ENCODE peak calls at places on chromosomes 11 and 22, in seven cellular contexts. C, W, M, A, L, N and O are unnamed samples. For H3K27me3, the result is how much of the 10 kb centered on the place peaks cover.

GRCh38 chr11:10305262-10305963 is 540 bp downstream of the ADM start:
- DNase-seq in M (peak), L (peak), A (no peak), N (peak), W (no peak), C (no peak), O (no peak)

GRCh38 chr22:36486619-36487384 is 5.4 kb upstream of the TXN2 start:
- DNase-seq in W (peak), N (peak), C (no peak), M (no peak), L (no peak), A (no peak), O (no peak)

GRCh38 chr11:126352163-126352562 is 3.3 kb upstream of the ST3GAL4 start:
- DNase-seq in L (peak), A (peak), N (no peak), C (no peak), M (no peak), W (no peak), O (no peak)

GRCh38 chr11:71501071-71501985 is 25.7 kb upstream of the KRTAP5-7 start:
- DNase-seq in L (no peak), M (no peak), A (no peak), W (no peak), N (no peak), C (no peak), O (no peak)

GRCh38 chr11:12724301-12725046 is 50.3 kb downstream of the TEAD1 start:
- DNase-seq in A (peak), L (no peak), N (peak), C (no peak), W (peak), M (peak), O (peak)

GRCh38 chr11:76207642-76208378 is 1.5 kb upstream of the WNT11 start:
- DNase-seq in L (peak), M (peak), A (peak), W (peak), C (no peak), N (peak), O (peak)

GRCh38 chr11:21814169-21814568 is 378.7 kb upstream of the ANO5 start:
- DNase-seq in L (no peak), M (no peak), W (no peak), C (no peak), N (no peak), A (no peak), O (no peak)

GRCh38 chr11:56700242-56700918 is 1.5 kb downstream of the OR9G1 start:
- DNase-seq in A (no peak), C (no peak), N (no peak), M (no peak), W (no peak), L (no peak), O (no peak)

GRCh38 chr11:102318469-102318868 is 1.2 kb downstream of the BIRC3 start:
- DNase-seq in N (peak), L (peak), C (no peak), W (no peak), M (no peak), A (no peak), O (no peak)

GRCh38 chr11:92663539-92663938 is 305.9 kb upstream of the MTNR1B start:
- DNase-seq in M (no peak), W (no peak), N (no peak), C (no peak), A (no peak), L (no peak), O (no peak)

GRCh38 chr11:5930614-5931013 is 11.4 kb upstream of the OR56A3 start:
- DNase-seq in W (no peak), C (no peak), L (no peak), N (no peak), A (no peak), M (peak), O (no peak)

GRCh38 chr11:15101072-15101701 is 13.5 kb upstream of the INSC start:
- DNase-seq in W (peak), C (no peak), L (peak), N (peak), A (no peak), M (peak), O (no peak)

GRCh38 chr11:120188831-120189455 is 21.9 kb upstream of the OAF start:
- DNase-seq in M (peak), A (peak), L (peak), N (no peak), W (no peak), C (no peak), O (no peak)

GRCh38 chr11:11324090-11324489 is 29.0 kb downstream of the CSNK2A3 start:
- DNase-seq in W (no peak), N (no peak), A (no peak), L (no peak), M (no peak), C (no peak), O (no peak)

GRCh38 chr11:132535830-132536229 is 996.5 kb downstream of the OPCML start:
- DNase-seq in A (no peak), C (no peak), N (no peak), M (no peak), L (no peak), W (no peak), O (no peak)

GRCh38 chr11:124150684-124151083 is 32.5 kb upstream of the OR10D3 start:
- DNase-seq in N (no peak), C (no peak), M (no peak), A (no peak), L (no peak), W (no peak), O (no peak)

GRCh38 chr11:34313099-34313517 is 44.7 kb downstream of the ABTB2 start:
- DNase-seq in W (no peak), C (no peak), A (no peak), M (no peak), N (no peak), L (no peak), O (peak)

GRCh38 chr11:77086521-77087472 is 15.8 kb upstream of the OMP start:
- DNase-seq in L (peak), C (no peak), M (peak), A (peak), N (peak), W (no peak), O (no peak)

GRCh38 chr11:10693509-10694071 is at the start of gene IRAG1:
- DNase-seq in A (peak), N (peak), C (no peak), L (no peak), W (no peak), M (peak), O (peak)

GRCh38 chr22:29481265-29482000 is 1.4 kb downstream of the NEFH start:
- DNase-seq in C (no peak), L (no peak), N (no peak), A (no peak), M (no peak), W (no peak), O (no peak)

GRCh38 chr11:8387141-8387540 is 123.5 kb upstream of the LMO1 start:
- DNase-seq in L (no peak), C (no peak), A (no peak), M (no peak), W (no peak), N (no peak), O (no peak)

GRCh38 chr11:91296628-91297027 is 928.0 kb upstream of the FAT3 start:
- DNase-seq in W (no peak), N (no peak), M (no peak), C (no peak), A (no peak), L (no peak), O (no peak)

GRCh38 chr22:48379371-48379770 is 1448.3 kb downstream of the BRD1 start:
- DNase-seq in M (peak), L (no peak), C (no peak), N (no peak), W (no peak), A (no peak), O (peak)

GRCh38 chr22:37742374-37743092 is 45.7 kb downstream of the TRIOBP start:
- DNase-seq in N (no peak), C (no peak), L (no peak), W (no peak), M (peak), A (no peak), O (no peak)

GRCh38 chr11:70456921-70457532 is 58.7 kb downstream of the CTTN start:
- DNase-seq in N (no peak), A (no peak), W (no peak), L (no peak), C (no peak), M (no peak), O (no peak)

GRCh38 chr11:121649798-121650197 is 197.0 kb upstream of the SORL1-AS1 start:
- DNase-seq in N (no peak), C (peak), W (peak), M (no peak), L (no peak), A (no peak), O (no peak)

GRCh38 chr22:22820626-22821025 is 67.0 kb upstream of the IGLL5 start:
- DNase-seq in N (no peak), C (no peak), M (no peak), A (no peak), L (peak), W (no peak), O (no peak)

GRCh38 chr11:9344046-9344680 is 29.8 kb upstream of the TMEM41B start:
- DNase-seq in M (no peak), W (no peak), N (no peak), L (no peak), C (no peak), A (no peak), O (no peak)

GRCh38 chr11:70263363-70263762 is 7.1 kb upstream of the PPFIA1 start:
- DNase-seq in A (no peak), N (no peak), M (no peak), L (no peak), C (no peak), W (no peak), O (no peak)

GRCh38 chr11:111540114-111540920 is at the start of gene LAYN:
- DNase-seq in N (peak), C (no peak), W (peak), M (peak), L (peak), A (peak), O (peak)

GRCh38 chr11:111922803-111923202 is 4.1 kb downstream of the C11orf52 start:
- DNase-seq in M (peak), A (no peak), L (no peak), C (no peak), W (peak), N (no peak), O (no peak)

GRCh38 chr11:24496728-24497396 is at the start of gene LUZP2:
- DNase-seq in N (no peak), M (no peak), L (peak), A (no peak), W (peak), C (no peak), O (no peak)

GRCh38 chr11:130790689-130791088 is 125.6 kb downstream of the SNX19 start:
- DNase-seq in L (no peak), C (no peak), A (no peak), N (no peak), W (no peak), M (no peak), O (no peak)

GRCh38 chr11:130789241-130789640 is 127.0 kb downstream of the SNX19 start:
- DNase-seq in M (no peak), W (no peak), N (no peak), C (no peak), L (no peak), A (no peak), O (no peak)

GRCh38 chr11:130785376-130786110 is 130.7 kb downstream of the SNX19 start:
- DNase-seq in L (no peak), C (no peak), M (no peak), N (no peak), W (no peak), A (no peak), O (no peak)

GRCh38 chr11:130786586-130786985 is 129.7 kb downstream of the SNX19 start:
- DNase-seq in A (no peak), M (no peak), W (no peak), L (no peak), N (no peak), C (no peak), O (no peak)

GRCh38 chr11:130786987-130787688 is 129.1 kb downstream of the SNX19 start:
- DNase-seq in N (no peak), W (no peak), C (no peak), M (no peak), L (no peak), A (no peak), O (no peak)
- TF ChIP-seq POLR2AphosphoS5 in N (no peak), W (no peak), C (no peak), M (no peak), L (no peak), A (no peak), O (no peak)

DNA sequence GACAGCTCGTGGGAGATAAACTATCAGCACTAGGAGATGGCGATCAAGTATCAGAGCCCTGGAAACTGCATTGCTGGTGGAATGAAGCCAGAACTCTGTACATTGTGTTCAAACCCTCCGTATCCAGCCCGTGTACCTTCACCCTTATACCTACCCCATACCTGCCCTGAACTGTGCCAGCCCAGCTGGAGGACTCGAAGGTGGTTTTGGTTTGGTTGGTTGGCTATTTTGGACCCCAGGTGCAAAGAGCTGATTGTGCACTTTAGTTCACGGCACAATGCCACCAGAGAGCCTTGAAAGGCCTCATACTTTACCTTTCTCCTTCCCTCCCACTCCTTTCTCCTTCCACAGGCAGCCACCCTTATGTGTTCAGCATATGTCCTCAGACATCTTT is 16.0 kb downstream of the FAM83F start:
- DNase-seq in M (no peak), A (no peak), W (no peak), N (no peak), C (no peak), L (no peak), O (no peak)
- H3K27me3 ChIP-seq in M (under half), A (under half), W (under half), N (under half), C (under half), L (under half), O (under half)

GRCh38 chr11:37076866-37077265 is 478.8 kb upstream of the RAG2 start:
- DNase-seq in N (no peak), C (no peak), M (no peak), W (no peak), A (no peak), L (no peak), O (no peak)
- TF ChIP-seq POLR2AphosphoS5 in N (no peak), C (no peak), M (no peak), W (no peak), A (no peak), L (no peak), O (no peak)

DNA sequence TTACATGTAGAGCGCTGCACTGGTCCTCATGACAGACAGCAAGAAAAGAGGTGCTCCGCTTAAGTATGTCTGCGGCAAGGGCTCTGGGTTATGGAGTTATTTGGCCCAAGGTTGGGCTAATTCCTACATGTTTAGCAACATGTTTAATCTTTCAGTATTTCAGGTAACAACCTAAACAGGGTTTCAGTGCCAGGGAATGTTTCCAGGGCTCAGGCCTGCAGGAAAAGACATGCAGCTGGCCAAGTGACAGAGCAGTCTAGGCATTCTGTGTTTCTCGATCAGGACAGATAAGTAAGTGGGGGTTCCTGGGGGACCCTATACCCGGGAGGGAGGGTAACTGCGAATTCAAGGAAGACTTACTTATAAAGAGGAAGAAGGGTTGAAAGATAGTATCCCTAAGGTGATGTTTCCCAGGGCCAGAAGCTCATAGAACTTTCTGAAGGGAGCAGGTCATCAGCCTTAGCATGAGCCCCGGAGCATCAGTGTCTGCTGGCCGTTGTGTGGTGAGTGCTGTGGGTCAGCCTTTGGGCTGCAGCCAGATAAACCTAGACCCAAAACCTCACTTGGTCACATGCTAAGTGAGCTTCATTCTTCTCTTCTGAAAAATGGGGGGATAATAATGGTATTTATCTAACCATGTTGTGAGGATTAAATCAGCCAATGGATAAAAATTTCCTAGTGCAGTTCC is 18.4 kb downstream of the KCNJ5 start:
- DNase-seq in W (peak), M (no peak), L (no peak), N (no peak), C (no peak), A (no peak), O (peak)
- H3K27me3 ChIP-seq in W (under half), M (under half), L (under half), N (under half), C (under half), A (under half), O (under half)

DNA sequence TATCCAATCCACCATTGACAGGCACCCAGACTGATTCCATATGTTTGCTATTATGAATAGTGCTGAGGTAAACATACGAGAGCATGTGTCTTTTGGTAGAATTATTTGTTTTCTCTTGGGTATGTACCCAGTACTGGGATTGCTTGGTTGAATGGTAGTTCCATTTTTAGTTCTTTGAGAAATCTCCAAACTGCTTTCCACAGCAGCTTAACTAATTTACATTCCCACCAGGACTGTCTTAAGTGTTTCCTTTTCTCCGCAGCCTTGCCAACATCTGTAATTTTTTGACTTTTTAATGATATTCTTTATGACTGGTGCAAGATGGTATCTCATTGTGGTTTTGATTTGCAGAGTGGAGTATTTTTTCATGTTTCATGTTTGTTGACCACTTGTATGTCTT is 8.3 kb downstream of the FDX1 start:
- DNase-seq in A (no peak), C (no peak), L (no peak), M (no peak), W (no peak), N (no peak), O (no peak)
- TF ChIP-seq POLR2AphosphoS5 in A (no peak), C (no peak), L (no peak), M (no peak), W (no peak), N (no peak), O (no peak)

GRCh38 chr22:32417906-32418305 is 5.9 kb upstream of the RTCB start:
- DNase-seq in W (no peak), A (no peak), C (no peak), M (no peak), L (no peak), N (no peak), O (no peak)
- H3K27me3 ChIP-seq in W (under half), A (under half), C (under half), M (under half), L (under half), N (under half), O (under half)

GRCh38 chr11:47908198-47908597 is 60.0 kb upstream of the NUP160 start:
- DNase-seq in N (no peak), W (no peak), M (no peak), A (no peak), L (no peak), C (no peak), O (no peak)
- TF ChIP-seq POLR2AphosphoS5 in N (no peak), W (no peak), M (no peak), A (no peak), L (no peak), C (no peak), O (no peak)

GRCh38 chr22:42346722-42347121 is 76.3 kb upstream of the TCF20 start:
- DNase-seq in L (no peak), N (no peak), A (no peak), C (no peak), W (no peak), M (no peak), O (no peak)
- H3K27me3 ChIP-seq in L (under half), N (under half), A (under half), C (under half), W (under half), M (under half), O (under half)